ENCODE peak calls at places on chromosomes 5 and 9, in six cellular contexts. One of them, this sample, is unnamed.

GRCh38 chr9:98453589-98454311 is 198.3 kb upstream of the TBC1D2 start:
- DNase-seq in cardiac muscle cell: no peak
- DNase-seq in omental fat pad: no peak
- DNase-seq in tibial nerve: no peak
- DNase-seq in fibroblast of mammary gland: peak
- DNase-seq in neural crest cell: no peak
- DNase-seq in this sample: no peak

GRCh38 chr9:93659044-93659836 is 82.9 kb downstream of the PHF2 start:
- DNase-seq in cardiac muscle cell: no peak
- DNase-seq in omental fat pad: no peak
- DNase-seq in tibial nerve: no peak
- DNase-seq in fibroblast of mammary gland: no peak
- DNase-seq in neural crest cell: no peak
- DNase-seq in this sample: no peak

GRCh38 chr9:91036356-91036755 is 234.7 kb downstream of the SYK start:
- DNase-seq in cardiac muscle cell: no peak
- DNase-seq in omental fat pad: no peak
- DNase-seq in tibial nerve: no peak
- DNase-seq in fibroblast of mammary gland: no peak
- DNase-seq in neural crest cell: no peak
- DNase-seq in this sample: no peak

GRCh38 chr9:130128782-130129424 is 43.3 kb upstream of the NCS1 start:
- DNase-seq in cardiac muscle cell: peak
- DNase-seq in omental fat pad: no peak
- DNase-seq in tibial nerve: no peak
- DNase-seq in fibroblast of mammary gland: peak
- DNase-seq in neural crest cell: no peak
- DNase-seq in this sample: peak

GRCh38 chr9:117411547-117411946 is 3.3 kb downstream of the ASTN2 start:
- DNase-seq in cardiac muscle cell: peak
- DNase-seq in omental fat pad: no peak
- DNase-seq in tibial nerve: no peak
- DNase-seq in fibroblast of mammary gland: peak
- DNase-seq in neural crest cell: peak
- DNase-seq in this sample: no peak

GRCh38 chr5:73826301-73826700 is 200.3 kb downstream of the ARHGEF28 start:
- DNase-seq in cardiac muscle cell: no peak
- DNase-seq in omental fat pad: no peak
- DNase-seq in tibial nerve: no peak
- DNase-seq in fibroblast of mammary gland: no peak
- DNase-seq in neural crest cell: no peak
- DNase-seq in this sample: no peak

GRCh38 chr5:58786904-58787303 is 204.0 kb downstream of the RAB3C start:
- DNase-seq in cardiac muscle cell: no peak
- DNase-seq in omental fat pad: no peak
- DNase-seq in tibial nerve: no peak
- DNase-seq in fibroblast of mammary gland: no peak
- DNase-seq in neural crest cell: no peak
- DNase-seq in this sample: no peak

GRCh38 chr5:34770486-34770885 is 68.5 kb upstream of the TTC23L start:
- DNase-seq in cardiac muscle cell: no peak
- DNase-seq in omental fat pad: no peak
- DNase-seq in tibial nerve: no peak
- DNase-seq in fibroblast of mammary gland: no peak
- DNase-seq in neural crest cell: no peak
- DNase-seq in this sample: no peak

GRCh38 chr5:76329346-76329745 is 73.7 kb upstream of the IQGAP2 start:
- DNase-seq in cardiac muscle cell: no peak
- DNase-seq in omental fat pad: no peak
- DNase-seq in tibial nerve: no peak
- DNase-seq in fibroblast of mammary gland: no peak
- DNase-seq in neural crest cell: no peak
- DNase-seq in this sample: no peak

GRCh38 chr5:78927657-78928282 is 57.3 kb downstream of the ARSB start:
- DNase-seq in cardiac muscle cell: no peak
- DNase-seq in omental fat pad: no peak
- DNase-seq in tibial nerve: no peak
- DNase-seq in fibroblast of mammary gland: peak
- DNase-seq in neural crest cell: no peak
- DNase-seq in this sample: no peak

GRCh38 chr5:80793354-80793753 is 138.6 kb upstream of the DHFR start:
- DNase-seq in cardiac muscle cell: no peak
- DNase-seq in omental fat pad: no peak
- DNase-seq in tibial nerve: no peak
- DNase-seq in fibroblast of mammary gland: no peak
- DNase-seq in neural crest cell: no peak
- DNase-seq in this sample: no peak

GRCh38 chr5:5387192-5387591 is 35.3 kb upstream of the ICE1 start:
- DNase-seq in cardiac muscle cell: no peak
- DNase-seq in omental fat pad: no peak
- DNase-seq in tibial nerve: no peak
- DNase-seq in fibroblast of mammary gland: no peak
- DNase-seq in neural crest cell: no peak
- DNase-seq in this sample: no peak

GRCh38 chr9:23375511-23375910 is 450.5 kb downstream of the ELAVL2 start:
- DNase-seq in cardiac muscle cell: peak
- DNase-seq in omental fat pad: no peak
- DNase-seq in tibial nerve: no peak
- DNase-seq in fibroblast of mammary gland: peak
- DNase-seq in neural crest cell: no peak
- DNase-seq in this sample: no peak

GRCh38 chr9:37034938-37035471 is 937 bp upstream of the PAX5 start:
- DNase-seq in cardiac muscle cell: no peak
- DNase-seq in omental fat pad: no peak
- DNase-seq in tibial nerve: no peak
- DNase-seq in fibroblast of mammary gland: no peak
- DNase-seq in neural crest cell: no peak
- DNase-seq in this sample: peak

GRCh38 chr5:127031863-127032232 is 1.5 kb upstream of the MARCHF3 start:
- DNase-seq in cardiac muscle cell: no peak
- DNase-seq in omental fat pad: no peak
- DNase-seq in tibial nerve: no peak
- DNase-seq in fibroblast of mammary gland: peak
- DNase-seq in neural crest cell: no peak
- DNase-seq in this sample: no peak

GRCh38 chr5:127029513-127030258 is 672 bp downstream of the MARCHF3 start:
- DNase-seq in cardiac muscle cell: peak
- DNase-seq in omental fat pad: no peak
- DNase-seq in tibial nerve: peak
- DNase-seq in fibroblast of mammary gland: peak
- DNase-seq in neural crest cell: peak
- DNase-seq in this sample: peak

GRCh38 chr5:127031147-127031862 is 947 bp upstream of the MARCHF3 start:
- DNase-seq in cardiac muscle cell: peak
- DNase-seq in omental fat pad: no peak
- DNase-seq in tibial nerve: no peak
- DNase-seq in fibroblast of mammary gland: no peak
- DNase-seq in neural crest cell: no peak
- DNase-seq in this sample: no peak

GRCh38 chr5:127028822-127029457 is 1.4 kb downstream of the MARCHF3 start:
- DNase-seq in cardiac muscle cell: peak
- DNase-seq in omental fat pad: no peak
- DNase-seq in tibial nerve: no peak
- DNase-seq in fibroblast of mammary gland: peak
- DNase-seq in neural crest cell: no peak
- DNase-seq in this sample: no peak

GRCh38 chr5:127030259-127031146 is at the start of gene MARCHF3:
- DNase-seq in cardiac muscle cell: peak
- DNase-seq in omental fat pad: peak
- DNase-seq in tibial nerve: peak
- DNase-seq in fibroblast of mammary gland: peak
- DNase-seq in neural crest cell: peak
- DNase-seq in this sample: peak
- TF ChIP-seq CTCF in cardiac muscle cell: peak
- TF ChIP-seq CTCF in omental fat pad: no peak
- TF ChIP-seq CTCF in tibial nerve: peak
- TF ChIP-seq CTCF in fibroblast of mammary gland: peak
- TF ChIP-seq CTCF in neural crest cell: peak
- TF ChIP-seq CTCF in this sample: peak

DNA sequence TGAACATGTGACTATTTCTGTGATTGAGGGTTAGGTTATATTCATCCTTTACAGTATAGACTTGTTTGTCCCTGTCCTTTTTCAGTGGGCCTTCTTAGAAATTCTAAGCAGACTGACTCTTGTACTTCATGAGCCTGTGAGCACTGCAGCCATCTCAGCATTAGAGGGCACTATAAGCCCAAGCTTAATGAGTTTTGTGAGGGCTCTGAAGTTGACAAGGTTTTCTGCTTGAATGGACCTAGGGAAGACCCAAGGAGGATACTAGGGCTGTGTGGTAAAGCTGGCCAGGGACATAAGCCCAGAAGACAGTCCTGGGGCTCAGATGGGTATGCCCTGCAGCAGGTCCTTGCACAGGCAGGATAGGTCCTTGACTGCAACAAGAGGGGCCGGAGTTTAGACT is 126.5 kb downstream of the MRPS30 start:
- DNase-seq in cardiac muscle cell: peak
- DNase-seq in omental fat pad: no peak
- DNase-seq in tibial nerve: no peak
- DNase-seq in fibroblast of mammary gland: no peak
- DNase-seq in neural crest cell: no peak
- DNase-seq in this sample: no peak
- TF ChIP-seq CTCF in cardiac muscle cell: no peak
- TF ChIP-seq CTCF in omental fat pad: no peak
- TF ChIP-seq CTCF in tibial nerve: no peak
- TF ChIP-seq CTCF in fibroblast of mammary gland: no peak
- TF ChIP-seq CTCF in neural crest cell: peak
- TF ChIP-seq CTCF in this sample: peak

GRCh38 chr9:30732060-30732459 is 1652.4 kb upstream of the ACO1 start:
- DNase-seq in cardiac muscle cell: no peak
- DNase-seq in omental fat pad: no peak
- DNase-seq in tibial nerve: no peak
- DNase-seq in fibroblast of mammary gland: no peak
- DNase-seq in neural crest cell: no peak
- DNase-seq in this sample: no peak
- TF ChIP-seq CTCF in cardiac muscle cell: no peak
- TF ChIP-seq CTCF in omental fat pad: no peak
- TF ChIP-seq CTCF in tibial nerve: no peak
- TF ChIP-seq CTCF in fibroblast of mammary gland: no peak
- TF ChIP-seq CTCF in neural crest cell: no peak
- TF ChIP-seq CTCF in this sample: no peak

GRCh38 chr9:96651626-96652025 is 3.5 kb downstream of the PRXL2C start:
- DNase-seq in cardiac muscle cell: peak
- DNase-seq in omental fat pad: no peak
- DNase-seq in tibial nerve: no peak
- DNase-seq in fibroblast of mammary gland: peak
- DNase-seq in neural crest cell: no peak
- DNase-seq in this sample: no peak
- TF ChIP-seq CTCF in cardiac muscle cell: peak
- TF ChIP-seq CTCF in omental fat pad: no peak
- TF ChIP-seq CTCF in tibial nerve: no peak
- TF ChIP-seq CTCF in fibroblast of mammary gland: peak
- TF ChIP-seq CTCF in neural crest cell: peak
- TF ChIP-seq CTCF in this sample: peak

GRCh38 chr5:83608122-83608521 is 112.5 kb downstream of the HAPLN1 start:
- DNase-seq in cardiac muscle cell: peak
- DNase-seq in omental fat pad: no peak
- DNase-seq in tibial nerve: no peak
- DNase-seq in fibroblast of mammary gland: peak
- DNase-seq in neural crest cell: peak
- DNase-seq in this sample: no peak
- TF ChIP-seq CTCF in cardiac muscle cell: peak
- TF ChIP-seq CTCF in omental fat pad: no peak
- TF ChIP-seq CTCF in tibial nerve: no peak
- TF ChIP-seq CTCF in fibroblast of mammary gland: peak
- TF ChIP-seq CTCF in neural crest cell: peak
- TF ChIP-seq CTCF in this sample: peak

DNA sequence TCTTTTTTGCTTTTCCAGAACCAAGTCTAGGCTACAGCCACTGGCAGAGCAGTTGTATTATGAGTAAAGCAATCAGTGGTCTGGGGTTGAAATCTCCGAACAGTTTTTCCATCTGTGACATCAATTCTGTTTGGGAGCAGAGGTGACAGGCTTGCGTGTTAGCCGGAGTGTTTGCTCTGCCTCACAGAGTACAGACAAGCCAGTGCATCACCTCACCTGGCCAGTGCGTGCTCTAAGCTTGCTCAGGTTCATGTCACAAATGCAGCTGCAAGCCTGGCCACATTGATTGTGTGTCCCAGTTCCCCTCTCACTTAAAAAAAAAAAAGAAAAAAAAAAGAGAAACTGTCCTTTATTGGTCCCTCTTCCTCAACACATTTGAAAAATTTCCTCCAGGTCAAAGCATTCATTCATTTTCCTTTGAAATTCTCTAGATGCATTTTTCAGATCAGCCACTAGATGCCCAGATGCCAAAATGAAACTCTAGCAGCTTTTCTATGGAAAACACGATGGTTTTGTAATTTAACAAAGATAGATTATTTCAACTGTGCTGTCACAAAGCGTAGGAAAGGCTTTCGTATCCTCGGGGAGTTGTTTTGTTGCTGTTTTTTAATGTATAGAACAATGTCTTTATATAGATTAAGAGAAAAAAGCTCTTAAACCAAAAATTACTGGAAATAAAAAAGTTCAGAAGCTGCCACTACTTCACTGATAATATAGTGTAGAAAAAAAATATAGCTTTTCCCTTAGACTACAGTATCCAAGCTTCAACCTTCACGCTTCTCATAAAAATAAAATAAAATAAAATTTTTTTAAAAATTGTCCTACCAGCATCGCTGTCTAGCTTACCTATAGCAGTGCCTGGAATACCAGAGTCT is 585.5 kb downstream of the TLE1 start:
- DNase-seq in cardiac muscle cell: no peak
- DNase-seq in omental fat pad: no peak
- DNase-seq in tibial nerve: no peak
- DNase-seq in fibroblast of mammary gland: no peak
- DNase-seq in neural crest cell: no peak
- DNase-seq in this sample: no peak
- TF ChIP-seq CTCF in cardiac muscle cell: peak
- TF ChIP-seq CTCF in omental fat pad: no peak
- TF ChIP-seq CTCF in tibial nerve: peak
- TF ChIP-seq CTCF in fibroblast of mammary gland: peak
- TF ChIP-seq CTCF in neural crest cell: peak
- TF ChIP-seq CTCF in this sample: no peak

GRCh38 chr5:63570752-63571151 is 391.5 kb downstream of the HTR1A start:
- DNase-seq in cardiac muscle cell: no peak
- DNase-seq in omental fat pad: no peak
- DNase-seq in tibial nerve: no peak
- DNase-seq in fibroblast of mammary gland: no peak
- DNase-seq in neural crest cell: no peak
- DNase-seq in this sample: no peak

GRCh38 chr5:63563008-63563917 is 399.0 kb downstream of the HTR1A start:
- DNase-seq in cardiac muscle cell: no peak
- DNase-seq in omental fat pad: no peak
- DNase-seq in tibial nerve: no peak
- DNase-seq in fibroblast of mammary gland: no peak
- DNase-seq in neural crest cell: no peak
- DNase-seq in this sample: no peak

DNA sequence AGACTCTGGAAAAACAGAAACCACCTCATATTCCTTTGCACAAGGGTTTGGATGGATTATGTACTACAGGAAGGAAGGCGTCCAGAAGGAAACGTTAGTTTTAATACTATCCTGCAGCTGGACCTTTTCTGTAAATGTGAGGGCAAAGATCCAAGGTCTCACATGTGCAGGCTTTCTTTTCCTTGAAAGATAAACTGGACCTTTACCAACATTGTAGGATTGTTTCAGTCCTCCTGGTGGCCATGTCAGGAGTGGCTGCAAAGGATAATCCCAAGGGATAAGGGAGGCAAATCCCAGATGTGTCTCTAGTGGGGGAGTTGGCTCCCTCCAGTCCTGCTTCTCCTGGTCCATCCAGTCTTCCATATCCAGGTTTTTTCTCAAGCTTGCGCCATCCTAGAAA is 397.5 kb downstream of the HTR1A start:
- DNase-seq in cardiac muscle cell: no peak
- DNase-seq in omental fat pad: no peak
- DNase-seq in tibial nerve: no peak
- DNase-seq in fibroblast of mammary gland: no peak
- DNase-seq in neural crest cell: no peak
- DNase-seq in this sample: no peak
- TF ChIP-seq CTCF in cardiac muscle cell: no peak
- TF ChIP-seq CTCF in omental fat pad: no peak
- TF ChIP-seq CTCF in tibial nerve: no peak
- TF ChIP-seq CTCF in fibroblast of mammary gland: no peak
- TF ChIP-seq CTCF in neural crest cell: no peak
- TF ChIP-seq CTCF in this sample: no peak

This sample was measured in GM06990.